ENCODE peak calls at places on chromosomes 13 and 19, in four cellular contexts. I is GM23248, H is GM23338, M is HCT116. D is an unnamed sample. For H3K9me2, the result is how much of the 10 kb centered on the place peaks cover.

GRCh38 chr19:7994114-7994513 is 11.3 kb downstream of the ELAVL1 start:
- DNase-seq in I (no peak), H (peak), M (no peak), D (no peak)

GRCh38 chr13:61276401-61276800 is 139.2 kb downstream of the PCDH20 start:
- DNase-seq in I (no peak), H (no peak), M (no peak), D (peak)

GRCh38 chr13:68676513-68677115 is 1431.0 kb upstream of the ATXN8OS start:
- DNase-seq in I (no peak), H (no peak), M (no peak), D (no peak)

GRCh38 chr13:97498419-97498818 is 64.5 kb downstream of the RAP2A start:
- DNase-seq in I (no peak), H (no peak), M (no peak), D (no peak)

GRCh38 chr13:25267715-25268114 is 19.6 kb downstream of the MTMR6 start:
- DNase-seq in I (peak), H (no peak), M (no peak), D (peak)

GRCh38 chr13:26048745-26049144 is 3.1 kb downstream of the SHISA2 start:
- DNase-seq in I (no peak), H (no peak), M (no peak), D (no peak)

GRCh38 chr13:24688111-24688510 is 7.9 kb downstream of the ATP12A start:
- DNase-seq in I (no peak), H (no peak), M (no peak), D (no peak)

GRCh38 chr13:25874907-25875306 is 176.9 kb downstream of the SHISA2 start:
- DNase-seq in I (no peak), H (no peak), M (no peak), D (no peak)

GRCh38 chr19:28598861-28599260 is 614.1 kb downstream of the UQCRFS1 start:
- DNase-seq in I (no peak), H (no peak), M (no peak), D (no peak)

GRCh38 chr13:80389073-80390038 is 48.4 kb upstream of the SPRY2 start:
- DNase-seq in I (no peak), H (no peak), M (no peak), D (no peak)
- H3K9me2 ChIP-seq in I (under half), H (under half), M (under half), D (under half)

GRCh38 chr19:4807188-4807587 is 15.7 kb downstream of the FEM1A start:
- DNase-seq in I (no peak), H (no peak), M (no peak), D (no peak)

GRCh38 chr19:4801085-4801619 is 9.6 kb downstream of the FEM1A start:
- DNase-seq in I (no peak), H (no peak), M (no peak), D (no peak)

GRCh38 chr19:4806384-4806783 is 14.8 kb downstream of the FEM1A start:
- DNase-seq in I (no peak), H (no peak), M (no peak), D (no peak)

GRCh38 chr19:4802711-4803110 is 11.2 kb downstream of the FEM1A start:
- DNase-seq in I (no peak), H (no peak), M (no peak), D (no peak)

DNA sequence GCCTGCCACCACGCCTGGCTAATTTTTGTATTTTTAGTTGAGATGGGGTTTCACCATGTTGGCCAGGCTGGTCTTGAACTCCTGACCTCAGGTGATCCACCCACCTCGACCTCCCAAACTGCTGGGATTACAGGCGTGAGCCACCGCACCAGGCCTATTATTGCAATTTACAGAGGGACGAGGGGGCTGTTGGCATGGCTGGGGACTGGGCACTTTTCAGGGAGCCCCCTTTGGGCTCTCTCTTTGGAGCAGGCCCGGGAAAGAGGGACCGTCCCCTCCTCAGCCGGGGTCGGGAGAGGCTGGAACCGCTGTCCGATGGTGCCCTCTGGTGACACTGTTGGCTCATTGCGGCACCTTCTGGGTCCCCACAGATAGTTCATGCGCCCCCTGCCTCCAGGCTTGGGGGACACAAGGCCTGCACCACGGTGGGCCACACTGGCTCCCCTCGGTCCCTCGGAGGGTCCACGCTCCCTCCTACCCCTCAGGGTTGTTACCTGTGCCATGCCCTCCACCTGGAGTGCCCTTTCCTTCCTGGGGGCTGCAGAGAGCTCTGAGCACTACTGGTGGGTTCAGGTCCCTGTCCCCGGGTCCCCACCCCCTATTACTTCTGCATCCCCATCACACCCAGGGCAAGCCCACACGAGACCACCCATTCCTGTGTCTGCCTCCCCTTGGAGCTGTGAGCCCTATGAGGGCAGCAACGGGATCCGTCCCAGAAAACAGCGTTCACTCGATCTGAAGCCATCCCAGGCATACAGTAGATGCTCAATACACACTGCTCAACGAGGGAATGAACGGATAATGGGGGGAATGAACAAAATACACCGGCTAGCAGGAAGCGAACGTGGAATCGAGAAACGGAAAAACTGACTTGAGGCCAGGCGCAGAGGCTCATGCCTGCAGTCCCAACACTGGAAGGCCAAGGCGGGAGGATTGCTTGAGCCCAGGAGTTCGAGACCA is 12.5 kb downstream of the FEM1A start:
- DNase-seq in I (peak), H (peak), M (peak), D (peak)
- H3K27ac ChIP-seq in I (no peak), H (no peak), M (no peak), D (no peak)

GRCh38 chr19:49213791-49214190 is 56.2 kb downstream of the TRPM4 start:
- DNase-seq in I (no peak), H (peak), M (no peak), D (peak)
- H3K9me2 ChIP-seq in I (under half), H (under half), M (under half), D (under half)

GRCh38 chr19:49692102-49692599 is 1.2 kb downstream of the CPT1C start:
- DNase-seq in I (no peak), H (no peak), M (no peak), D (no peak)

GRCh38 chr19:49690656-49691242 is at the start of gene CPT1C:
- DNase-seq in I (peak), H (peak), M (no peak), D (peak)

GRCh38 chr19:49690073-49690655 is 752 bp upstream of the CPT1C start:
- DNase-seq in I (peak), H (peak), M (no peak), D (no peak)

GRCh38 chr19:49689133-49690072 is at the start of gene ADM5:
- DNase-seq in I (peak), H (peak), M (no peak), D (peak)

GRCh38 chr19:49691243-49692101 is 556 bp downstream of the CPT1C start:
- DNase-seq in I (peak), H (peak), M (no peak), D (peak)
- H3K27ac ChIP-seq in I (no peak), H (no peak), M (no peak), D (no peak)

GRCh38 chr13:43786472-43786765 is 353 bp downstream of the ENOX1 start:
- DNase-seq in I (no peak), H (no peak), M (no peak), D (no peak)
- H3K9me2 ChIP-seq in I (under half), H (under half), M (under half), D (under half)

GRCh38 chr19:43534305-43534612 is 1.3 kb downstream of the ZNF575 start:
- DNase-seq in I (no peak), H (no peak), M (no peak), D (no peak)
- H3K27ac ChIP-seq in I (peak), H (peak), M (peak), D (no peak)

GRCh38 chr19:33700408-33700757 is 78.6 kb downstream of the CHST8 start:
- DNase-seq in I (no peak), H (no peak), M (no peak), D (no peak)

GRCh38 chr19:33702606-33703437 is 81.1 kb downstream of the CHST8 start:
- DNase-seq in I (no peak), H (no peak), M (no peak), D (no peak)

GRCh38 chr19:33698576-33699435 is 77.1 kb downstream of the CHST8 start:
- DNase-seq in I (no peak), H (no peak), M (no peak), D (no peak)

GRCh38 chr19:33697766-33698165 is 76.0 kb downstream of the CHST8 start:
- DNase-seq in I (no peak), H (no peak), M (no peak), D (no peak)

GRCh38 chr19:33699754-33700407 is 78.1 kb downstream of the CHST8 start:
- DNase-seq in I (no peak), H (no peak), M (no peak), D (no peak)
- H3K9me2 ChIP-seq in I (under half), H (under half), M (under half), D (under half)

D was measured in PC-3.